ENCODE peak calls at places on chromosomes 12 and 14, in ten cellular contexts. J, W, R, Q, K, T, V, G, M and P are unnamed samples.

GRCh38 chr14:43687866-43688265 is 819.2 kb downstream of the FSCB start:
- DNase-seq in J (peak), W (no peak), R (peak), Q (no peak), K (peak), T (no peak), V (peak), G (peak), M (no peak), P (peak)

GRCh38 chr12:12273291-12273957 is 6.6 kb upstream of the LRP6 start:
- DNase-seq in J (no peak), W (no peak), R (no peak), Q (no peak), K (peak), T (no peak), V (peak), G (peak), M (no peak), P (no peak)

GRCh38 chr12:53694746-53695145 is 18.9 kb upstream of the ATP5MC2 start:
- DNase-seq in J (no peak), W (no peak), R (no peak), Q (no peak), K (no peak), T (no peak), V (no peak), G (no peak), M (no peak), P (no peak)

GRCh38 chr14:91113829-91114078 is at the start of gene DGLUCY:
- DNase-seq in J (peak), W (no peak), R (peak), Q (peak), K (peak), T (peak), V (peak), G (no peak), M (no peak), P (peak)

GRCh38 chr12:27554003-27554402 is 30.0 kb downstream of the PPFIBP1 start:
- DNase-seq in J (no peak), W (no peak), R (no peak), Q (no peak), K (no peak), T (no peak), V (no peak), G (no peak), M (no peak), P (no peak)

GRCh38 chr12:57927086-57927485 is 14.3 kb upstream of the ATP23 start:
- DNase-seq in J (no peak), W (no peak), R (no peak), Q (no peak), K (no peak), T (no peak), V (no peak), G (no peak), M (no peak), P (no peak)

GRCh38 chr14:90405101-90405500 is 8.3 kb downstream of the CALM1 start:
- DNase-seq in J (no peak), W (no peak), R (no peak), Q (no peak), K (no peak), T (no peak), V (no peak), G (no peak), M (no peak), P (no peak)

GRCh38 chr12:12503384-12504078 is 59.1 kb downstream of the DUSP16 start:
- DNase-seq in J (no peak), W (no peak), R (no peak), Q (no peak), K (no peak), T (no peak), V (no peak), G (no peak), M (no peak), P (no peak)

GRCh38 chr14:100214768-100215079 is 24.2 kb upstream of the YY1 start:
- DNase-seq in J (no peak), W (no peak), R (no peak), Q (no peak), K (no peak), T (no peak), V (no peak), G (no peak), M (no peak), P (no peak)

GRCh38 chr12:78118036-78118435 is 287.3 kb downstream of the NAV3 start:
- DNase-seq in J (no peak), W (no peak), R (peak), Q (no peak), K (no peak), T (no peak), V (no peak), G (no peak), M (no peak), P (no peak)

GRCh38 chr14:20631023-20631820 is 10.3 kb downstream of the OR6S1 start:
- DNase-seq in J (peak), W (peak), R (peak), Q (no peak), K (peak), T (no peak), V (peak), G (peak), M (peak), P (peak)

GRCh38 chr12:52487211-52487610 is 5.8 kb downstream of the KRT6A start:
- DNase-seq in J (no peak), W (no peak), R (no peak), Q (no peak), K (no peak), T (no peak), V (no peak), G (no peak), M (no peak), P (no peak)

GRCh38 chr12:110270125-110270962 is 10.7 kb upstream of the ATP2A2 start:
- DNase-seq in J (peak), W (no peak), R (peak), Q (no peak), K (peak), T (peak), V (peak), G (peak), M (no peak), P (no peak)

GRCh38 chr14:61860294-61860918 is 98.2 kb downstream of the SNAPC1 start:
- DNase-seq in J (no peak), W (peak), R (peak), Q (peak), K (peak), T (peak), V (peak), G (peak), M (peak), P (peak)

GRCh38 chr12:100163416-100164152 is 20.9 kb upstream of the BLTP3B start:
- DNase-seq in J (no peak), W (peak), R (peak), Q (peak), K (peak), T (peak), V (peak), G (peak), M (peak), P (peak)

GRCh38 chr12:48815281-48816110 is 2.8 kb upstream of the CACNB3 start:
- DNase-seq in J (peak), W (peak), R (peak), Q (peak), K (peak), T (peak), V (peak), G (peak), M (no peak), P (peak)